ENCODE peak calls at places on chromosomes 3 and 15, in five cellular contexts. One of them, this sample, is unnamed.

GRCh38 chr3:175941352-175941751 is 1082.2 kb downstream of the NAALADL2 start:
- DNase-seq in IMR-90: no peak
- DNase-seq in HEK293T: peak
- DNase-seq in K562: peak
- DNase-seq in A549: no peak
- DNase-seq in this sample: no peak

GRCh38 chr3:182919866-182920357 is 60.4 kb downstream of the DCUN1D1 start:
- DNase-seq in A549: no peak
- DNase-seq in IMR-90: no peak
- DNase-seq in HEK293T: no peak
- DNase-seq in K562: no peak
- DNase-seq in this sample: no peak

GRCh38 chr15:68609618-68610017 is 30.8 kb downstream of the CORO2B start:
- DNase-seq in HEK293T: no peak
- DNase-seq in K562: no peak
- DNase-seq in IMR-90: no peak
- DNase-seq in A549: no peak
- DNase-seq in this sample: no peak

GRCh38 chr3:39960515-39961403 is 151.3 kb downstream of the MYRIP start:
- DNase-seq in HEK293T: no peak
- DNase-seq in A549: no peak
- DNase-seq in IMR-90: no peak
- DNase-seq in K562: no peak
- DNase-seq in this sample: no peak

GRCh38 chr15:92920595-92921169 is 20.6 kb downstream of the CHD2 start:
- DNase-seq in A549: no peak
- DNase-seq in K562: no peak
- DNase-seq in IMR-90: no peak
- DNase-seq in HEK293T: no peak
- DNase-seq in this sample: no peak

GRCh38 chr15:85114886-85115285 is 133.2 kb downstream of the PDE8A start:
- DNase-seq in IMR-90: no peak
- DNase-seq in K562: no peak
- DNase-seq in HEK293T: no peak
- DNase-seq in A549: no peak
- DNase-seq in this sample: no peak

GRCh38 chr15:38049876-38050275 is 115.4 kb downstream of the TMCO5A start:
- DNase-seq in A549: no peak
- DNase-seq in IMR-90: no peak
- DNase-seq in HEK293T: no peak
- DNase-seq in K562: no peak
- DNase-seq in this sample: no peak

GRCh38 chr3:29644956-29645661 is 364.2 kb downstream of the RBMS3 start:
- DNase-seq in A549: no peak
- DNase-seq in HEK293T: no peak
- DNase-seq in IMR-90: no peak
- DNase-seq in K562: no peak
- DNase-seq in this sample: no peak

GRCh38 chr15:94670436-94671034 is 439.2 kb downstream of the MCTP2 start:
- DNase-seq in A549: peak
- DNase-seq in K562: peak
- DNase-seq in HEK293T: peak
- DNase-seq in IMR-90: peak
- DNase-seq in this sample: peak

GRCh38 chr3:52432225-52432624 is 12.7 kb downstream of the SEMA3G start:
- DNase-seq in HEK293T: no peak
- DNase-seq in A549: no peak
- DNase-seq in IMR-90: no peak
- DNase-seq in K562: no peak
- DNase-seq in this sample: no peak

DNA sequence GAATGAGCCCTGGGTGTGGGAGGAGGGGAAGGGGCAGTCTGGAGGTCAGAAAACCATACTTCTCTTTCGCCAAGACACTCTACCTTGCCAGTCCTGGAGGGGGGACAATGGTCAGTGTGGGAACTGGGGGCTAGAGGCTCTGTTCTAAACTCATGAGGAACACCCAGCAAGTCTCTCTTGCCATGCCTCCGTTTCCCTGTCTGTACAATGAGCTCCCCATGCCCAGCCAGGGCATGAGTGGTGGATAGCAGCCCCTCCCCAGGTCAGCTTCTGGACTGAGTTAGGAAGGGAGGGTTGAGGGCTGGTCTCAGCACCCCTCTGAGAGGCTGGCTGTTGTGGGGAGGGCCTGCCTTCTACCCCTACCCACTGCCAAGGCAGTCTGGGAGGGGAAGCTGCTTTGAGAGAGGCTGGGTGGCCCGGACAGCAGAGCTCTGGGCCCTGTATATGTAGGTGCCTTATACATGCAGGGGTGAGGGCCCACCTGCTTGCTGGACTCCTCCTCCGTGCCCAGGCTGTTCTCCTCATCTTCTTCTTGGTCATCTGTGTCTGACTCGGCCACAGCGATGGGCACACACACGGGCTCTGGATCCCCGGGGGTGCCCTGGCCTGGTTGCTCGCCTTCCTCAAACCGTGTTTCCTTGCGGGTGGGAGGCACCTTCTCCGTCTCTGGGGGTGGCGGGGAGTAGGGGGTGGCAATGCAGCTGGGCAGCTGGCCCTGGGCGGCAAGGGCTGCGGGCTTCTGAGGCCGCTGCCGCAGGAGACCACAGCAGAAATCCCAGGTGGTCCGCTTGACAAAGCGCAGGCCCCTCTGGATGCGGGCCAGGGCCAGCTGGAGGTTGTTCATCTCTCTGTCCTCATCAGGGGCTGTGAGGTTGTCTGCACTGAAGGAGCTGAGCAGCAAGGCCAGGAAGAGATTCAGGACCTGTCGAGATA is 68.8 kb downstream of the SCN5A start:
- DNase-seq in A549: no peak
- DNase-seq in HEK293T: no peak
- DNase-seq in IMR-90: no peak
- DNase-seq in K562: no peak
- DNase-seq in this sample: no peak
- TF ChIP-seq BHLHE40 in A549: no peak
- TF ChIP-seq BHLHE40 in HEK293T: no peak
- TF ChIP-seq BHLHE40 in IMR-90: no peak
- TF ChIP-seq BHLHE40 in K562: no peak
- TF ChIP-seq BHLHE40 in this sample: no peak

DNA sequence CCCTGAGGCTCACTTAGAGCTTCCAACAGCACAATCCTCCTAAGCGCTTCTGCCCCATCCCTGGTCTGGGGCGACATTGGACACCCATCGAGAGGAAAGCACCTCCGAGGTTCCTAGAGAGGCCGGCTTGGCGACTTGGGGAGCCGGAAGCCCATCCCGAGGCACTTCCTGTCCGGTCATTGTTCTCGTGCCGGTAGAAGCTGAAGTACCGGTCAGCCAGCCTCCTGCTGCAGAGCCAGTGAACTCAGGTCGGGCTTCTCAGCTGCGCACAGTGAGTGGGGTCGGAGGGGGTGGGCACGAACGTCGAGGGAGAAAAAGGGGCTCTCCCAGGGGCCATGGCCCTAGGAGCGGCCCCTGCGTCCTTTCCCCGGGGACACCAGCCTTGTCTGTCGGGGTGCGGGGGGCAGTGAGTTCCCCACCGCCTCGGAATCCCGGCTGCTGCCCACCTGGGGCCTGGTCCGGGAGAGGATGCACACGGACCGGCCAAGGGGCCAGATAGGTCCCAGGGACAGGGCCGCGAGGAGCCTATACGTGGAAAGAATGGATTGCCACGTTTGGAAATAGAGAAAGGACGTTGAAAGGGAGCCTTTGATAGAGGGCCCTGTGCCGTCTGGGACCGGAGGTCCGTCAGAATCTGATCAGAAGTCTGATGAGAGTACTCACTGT is at the start of gene ZNF35:
- DNase-seq in A549: peak
- DNase-seq in K562: peak
- DNase-seq in HEK293T: peak
- DNase-seq in IMR-90: peak
- DNase-seq in this sample: no peak
- TF ChIP-seq BHLHE40 in A549: no peak
- TF ChIP-seq BHLHE40 in K562: peak
- TF ChIP-seq BHLHE40 in HEK293T: no peak
- TF ChIP-seq BHLHE40 in IMR-90: no peak
- TF ChIP-seq BHLHE40 in this sample: no peak

GRCh38 chr3:157405457-157405856 is 31.2 kb upstream of the PTX3 start:
- DNase-seq in K562: no peak
- DNase-seq in IMR-90: peak
- DNase-seq in A549: no peak
- DNase-seq in HEK293T: no peak
- DNase-seq in this sample: no peak
- TF ChIP-seq BHLHE40 in K562: no peak
- TF ChIP-seq BHLHE40 in IMR-90: no peak
- TF ChIP-seq BHLHE40 in A549: no peak
- TF ChIP-seq BHLHE40 in HEK293T: no peak
- TF ChIP-seq BHLHE40 in this sample: no peak

GRCh38 chr15:56616551-56616950 is 116.8 kb downstream of the ZNF280D start:
- DNase-seq in IMR-90: no peak
- DNase-seq in A549: no peak
- DNase-seq in K562: no peak
- DNase-seq in HEK293T: no peak
- DNase-seq in this sample: no peak

GRCh38 chr15:56608140-56608778 is 125.0 kb downstream of the ZNF280D start:
- DNase-seq in K562: no peak
- DNase-seq in A549: no peak
- DNase-seq in HEK293T: no peak
- DNase-seq in IMR-90: peak
- DNase-seq in this sample: no peak

GRCh38 chr15:56617628-56618027 is 115.7 kb downstream of the ZNF280D start:
- DNase-seq in IMR-90: no peak
- DNase-seq in A549: no peak
- DNase-seq in HEK293T: no peak
- DNase-seq in K562: no peak
- DNase-seq in this sample: no peak

GRCh38 chr15:56608993-56609392 is 124.3 kb downstream of the ZNF280D start:
- DNase-seq in HEK293T: no peak
- DNase-seq in A549: no peak
- DNase-seq in IMR-90: no peak
- DNase-seq in K562: no peak
- DNase-seq in this sample: no peak

GRCh38 chr15:56613826-56614225 is 119.5 kb downstream of the ZNF280D start:
- DNase-seq in A549: no peak
- DNase-seq in IMR-90: no peak
- DNase-seq in K562: no peak
- DNase-seq in HEK293T: no peak
- DNase-seq in this sample: no peak
- TF ChIP-seq BHLHE40 in A549: no peak
- TF ChIP-seq BHLHE40 in IMR-90: no peak
- TF ChIP-seq BHLHE40 in K562: no peak
- TF ChIP-seq BHLHE40 in HEK293T: no peak
- TF ChIP-seq BHLHE40 in this sample: no peak

GRCh38 chr15:40338921-40339620 is 1.7 kb downstream of the CCDC9B start:
- DNase-seq in IMR-90: peak
- DNase-seq in K562: no peak
- DNase-seq in A549: peak
- DNase-seq in HEK293T: no peak
- DNase-seq in this sample: peak
- TF ChIP-seq BHLHE40 in IMR-90: peak
- TF ChIP-seq BHLHE40 in K562: no peak
- TF ChIP-seq BHLHE40 in A549: no peak
- TF ChIP-seq BHLHE40 in HEK293T: no peak
- TF ChIP-seq BHLHE40 in this sample: no peak

This sample was measured in HepG2.